ENCODE peak calls at places on chromosomes 1 and 21, in eight cellular contexts. One of them, this sample, is unnamed.

GRCh38 chr1:99682291-99682751 is 36.4 kb downstream of the PALMD start:
- DNase-seq in cerebellar cortex: no peak
- DNase-seq in cardiac fibroblast: peak
- DNase-seq in left ventricle myocardium inferior: no peak
- DNase-seq in hepatocyte: no peak
- DNase-seq in NCI-H2227 treated with DMSO at 0.1 percent for 48 hours: no peak
- DNase-seq in RWPE1: no peak
- DNase-seq in effector CD8-positive, alpha-beta T cell: no peak
- DNase-seq in this sample: no peak

GRCh38 chr1:180376253-180376652 is 126.1 kb downstream of the ACBD6 start:
- DNase-seq in cerebellar cortex: no peak
- DNase-seq in cardiac fibroblast: no peak
- DNase-seq in left ventricle myocardium inferior: no peak
- DNase-seq in hepatocyte: no peak
- DNase-seq in NCI-H2227 treated with DMSO at 0.1 percent for 48 hours: no peak
- DNase-seq in RWPE1: no peak
- DNase-seq in effector CD8-positive, alpha-beta T cell: no peak
- DNase-seq in this sample: no peak

GRCh38 chr1:51569284-51570062 is 47.4 kb upstream of the OSBPL9 start:
- DNase-seq in cerebellar cortex: peak
- DNase-seq in cardiac fibroblast: peak
- DNase-seq in left ventricle myocardium inferior: no peak
- DNase-seq in hepatocyte: peak
- DNase-seq in NCI-H2227 treated with DMSO at 0.1 percent for 48 hours: no peak
- DNase-seq in RWPE1: peak
- DNase-seq in effector CD8-positive, alpha-beta T cell: no peak
- DNase-seq in this sample: no peak

GRCh38 chr1:43934279-43934985 is 831 bp downstream of the ARTN start:
- DNase-seq in cerebellar cortex: peak
- DNase-seq in cardiac fibroblast: peak
- DNase-seq in left ventricle myocardium inferior: peak
- DNase-seq in hepatocyte: peak
- DNase-seq in NCI-H2227 treated with DMSO at 0.1 percent for 48 hours: peak
- DNase-seq in RWPE1: peak
- DNase-seq in effector CD8-positive, alpha-beta T cell: peak
- DNase-seq in this sample: peak

GRCh38 chr1:7127322-7128050 is 342.2 kb downstream of the CAMTA1 start:
- DNase-seq in cerebellar cortex: no peak
- DNase-seq in cardiac fibroblast: no peak
- DNase-seq in left ventricle myocardium inferior: no peak
- DNase-seq in hepatocyte: peak
- DNase-seq in NCI-H2227 treated with DMSO at 0.1 percent for 48 hours: no peak
- DNase-seq in RWPE1: no peak
- DNase-seq in effector CD8-positive, alpha-beta T cell: no peak
- DNase-seq in this sample: no peak

GRCh38 chr1:2108213-2108876 is 58.1 kb downstream of the PRKCZ start:
- DNase-seq in cerebellar cortex: peak
- DNase-seq in cardiac fibroblast: peak
- DNase-seq in left ventricle myocardium inferior: no peak
- DNase-seq in hepatocyte: peak
- DNase-seq in NCI-H2227 treated with DMSO at 0.1 percent for 48 hours: no peak
- DNase-seq in RWPE1: no peak
- DNase-seq in effector CD8-positive, alpha-beta T cell: no peak
- DNase-seq in this sample: no peak

GRCh38 chr1:25106352-25106751 is 126.0 kb downstream of the SYF2 start:
- DNase-seq in cerebellar cortex: no peak
- DNase-seq in cardiac fibroblast: no peak
- DNase-seq in left ventricle myocardium inferior: no peak
- DNase-seq in hepatocyte: no peak
- DNase-seq in NCI-H2227 treated with DMSO at 0.1 percent for 48 hours: no peak
- DNase-seq in RWPE1: no peak
- DNase-seq in effector CD8-positive, alpha-beta T cell: no peak
- DNase-seq in this sample: no peak

GRCh38 chr1:92478393-92478792 is 8.3 kb downstream of the GFI1 start:
- DNase-seq in cerebellar cortex: no peak
- DNase-seq in cardiac fibroblast: peak
- DNase-seq in left ventricle myocardium inferior: no peak
- DNase-seq in hepatocyte: no peak
- DNase-seq in NCI-H2227 treated with DMSO at 0.1 percent for 48 hours: no peak
- DNase-seq in RWPE1: no peak
- DNase-seq in effector CD8-positive, alpha-beta T cell: no peak
- DNase-seq in this sample: no peak

GRCh38 chr1:167669209-167670139 is 39.4 kb downstream of the RCSD1 start:
- DNase-seq in cerebellar cortex: no peak
- DNase-seq in cardiac fibroblast: no peak
- DNase-seq in left ventricle myocardium inferior: no peak
- DNase-seq in hepatocyte: no peak
- DNase-seq in NCI-H2227 treated with DMSO at 0.1 percent for 48 hours: no peak
- DNase-seq in RWPE1: no peak
- DNase-seq in effector CD8-positive, alpha-beta T cell: no peak
- DNase-seq in this sample: no peak

GRCh38 chr1:203765029-203765837 is at the start of gene LAX1:
- DNase-seq in cerebellar cortex: no peak
- DNase-seq in cardiac fibroblast: no peak
- DNase-seq in left ventricle myocardium inferior: no peak
- DNase-seq in hepatocyte: no peak
- DNase-seq in NCI-H2227 treated with DMSO at 0.1 percent for 48 hours: no peak
- DNase-seq in RWPE1: no peak
- DNase-seq in effector CD8-positive, alpha-beta T cell: peak
- DNase-seq in this sample: peak

GRCh38 chr1:9350011-9350907 is 57.6 kb downstream of the SPSB1 start:
- DNase-seq in cerebellar cortex: no peak
- DNase-seq in cardiac fibroblast: peak
- DNase-seq in left ventricle myocardium inferior: peak
- DNase-seq in hepatocyte: no peak
- DNase-seq in NCI-H2227 treated with DMSO at 0.1 percent for 48 hours: no peak
- DNase-seq in RWPE1: no peak
- DNase-seq in effector CD8-positive, alpha-beta T cell: no peak
- DNase-seq in this sample: no peak

GRCh38 chr21:42833439-42833815 is 45.9 kb downstream of the WDR4 start:
- DNase-seq in cerebellar cortex: peak
- DNase-seq in cardiac fibroblast: no peak
- DNase-seq in left ventricle myocardium inferior: no peak
- DNase-seq in hepatocyte: peak
- DNase-seq in NCI-H2227 treated with DMSO at 0.1 percent for 48 hours: no peak
- DNase-seq in RWPE1: no peak
- DNase-seq in effector CD8-positive, alpha-beta T cell: no peak
- DNase-seq in this sample: peak

GRCh38 chr1:232542633-232543032 is 87.3 kb downstream of the SIPA1L2 start:
- DNase-seq in cerebellar cortex: no peak
- DNase-seq in cardiac fibroblast: no peak
- DNase-seq in left ventricle myocardium inferior: no peak
- DNase-seq in hepatocyte: no peak
- DNase-seq in NCI-H2227 treated with DMSO at 0.1 percent for 48 hours: no peak
- DNase-seq in RWPE1: no peak
- DNase-seq in effector CD8-positive, alpha-beta T cell: no peak
- DNase-seq in this sample: no peak

GRCh38 chr1:54507471-54507870 is 40.6 kb upstream of the ACOT11 start:
- DNase-seq in cerebellar cortex: no peak
- DNase-seq in cardiac fibroblast: no peak
- DNase-seq in left ventricle myocardium inferior: no peak
- DNase-seq in hepatocyte: no peak
- DNase-seq in NCI-H2227 treated with DMSO at 0.1 percent for 48 hours: no peak
- DNase-seq in RWPE1: no peak
- DNase-seq in effector CD8-positive, alpha-beta T cell: no peak
- DNase-seq in this sample: no peak

GRCh38 chr1:33849206-33849605 is 14.7 kb upstream of the HMGB4 start:
- DNase-seq in cerebellar cortex: no peak
- DNase-seq in cardiac fibroblast: no peak
- DNase-seq in left ventricle myocardium inferior: no peak
- DNase-seq in hepatocyte: no peak
- DNase-seq in NCI-H2227 treated with DMSO at 0.1 percent for 48 hours: no peak
- DNase-seq in RWPE1: no peak
- DNase-seq in effector CD8-positive, alpha-beta T cell: no peak
- DNase-seq in this sample: no peak

GRCh38 chr21:26587621-26588260 is 14.7 kb upstream of the CYYR1 start:
- DNase-seq in cerebellar cortex: no peak
- DNase-seq in cardiac fibroblast: peak
- DNase-seq in left ventricle myocardium inferior: no peak
- DNase-seq in hepatocyte: peak
- DNase-seq in NCI-H2227 treated with DMSO at 0.1 percent for 48 hours: no peak
- DNase-seq in RWPE1: peak
- DNase-seq in effector CD8-positive, alpha-beta T cell: no peak
- DNase-seq in this sample: no peak

GRCh38 chr1:181010789-181011188 is 11.9 kb downstream of the STX6 start:
- DNase-seq in cerebellar cortex: no peak
- DNase-seq in cardiac fibroblast: peak
- DNase-seq in left ventricle myocardium inferior: no peak
- DNase-seq in hepatocyte: no peak
- DNase-seq in NCI-H2227 treated with DMSO at 0.1 percent for 48 hours: no peak
- DNase-seq in RWPE1: no peak
- DNase-seq in effector CD8-positive, alpha-beta T cell: no peak
- DNase-seq in this sample: no peak